ENCODE peak calls at places on chromosomes 6 and 20, in four cellular contexts. P is IMR-90, R is K562, B is A549. I is an unnamed sample.

GRCh38 chr6:90660971-90661370 is 74.1 kb upstream of the MAP3K7 start:
- DNase-seq in P (no peak), R (no peak), B (no peak), I (no peak)

GRCh38 chr6:17472653-17473183 is 79.3 kb downstream of the CAP2 start:
- DNase-seq in P (peak), R (no peak), B (no peak), I (no peak)

GRCh38 chr20:4585104-4585753 is 136.5 kb upstream of the PRND start:
- DNase-seq in P (peak), R (no peak), B (no peak), I (no peak)

GRCh38 chr20:47146703-47147102 is 209.8 kb downstream of the ZMYND8 start:
- DNase-seq in P (peak), R (no peak), B (no peak), I (peak)

GRCh38 chr6:56168601-56169000 is 78.8 kb downstream of the COL21A1 start:
- DNase-seq in P (no peak), R (no peak), B (no peak), I (no peak)

GRCh38 chr20:25100914-25101313 is 19.0 kb upstream of the VSX1 start:
- DNase-seq in P (no peak), R (no peak), B (no peak), I (no peak)

GRCh38 chr6:150606258-150607043 is 6.8 kb downstream of the PLEKHG1 start:
- DNase-seq in P (no peak), R (no peak), B (no peak), I (no peak)

GRCh38 chr20:57061058-57061900 is 205.2 kb downstream of the BMP7 start:
- DNase-seq in P (no peak), R (peak), B (peak), I (no peak)

GRCh38 chr6:112485813-112486212 is 138.7 kb downstream of the RFPL4B start:
- DNase-seq in P (no peak), R (no peak), B (no peak), I (no peak)

GRCh38 chr6:120774275-120774674 is 560.0 kb downstream of the TBC1D32 start:
- DNase-seq in P (no peak), R (no peak), B (no peak), I (no peak)

GRCh38 chr6:21281366-21281765 is 312.2 kb upstream of the SOX4 start:
- DNase-seq in P (no peak), R (no peak), B (no peak), I (no peak)

GRCh38 chr6:127301199-127301700 is 34.6 kb downstream of the RNF146 start:
- DNase-seq in P (peak), R (no peak), B (no peak), I (no peak)

GRCh38 chr20:18694071-18694470 is 106.2 kb downstream of the DTD1 start:
- DNase-seq in P (no peak), R (no peak), B (no peak), I (no peak)

GRCh38 chr6:117168296-117169059 is 96.9 kb upstream of the VGLL2 start:
- DNase-seq in P (no peak), R (no peak), B (no peak), I (no peak)

GRCh38 chr6:166691199-166691598 is 64.1 kb upstream of the RPS6KA2 start:
- DNase-seq in P (peak), R (no peak), B (no peak), I (no peak)

DNA sequence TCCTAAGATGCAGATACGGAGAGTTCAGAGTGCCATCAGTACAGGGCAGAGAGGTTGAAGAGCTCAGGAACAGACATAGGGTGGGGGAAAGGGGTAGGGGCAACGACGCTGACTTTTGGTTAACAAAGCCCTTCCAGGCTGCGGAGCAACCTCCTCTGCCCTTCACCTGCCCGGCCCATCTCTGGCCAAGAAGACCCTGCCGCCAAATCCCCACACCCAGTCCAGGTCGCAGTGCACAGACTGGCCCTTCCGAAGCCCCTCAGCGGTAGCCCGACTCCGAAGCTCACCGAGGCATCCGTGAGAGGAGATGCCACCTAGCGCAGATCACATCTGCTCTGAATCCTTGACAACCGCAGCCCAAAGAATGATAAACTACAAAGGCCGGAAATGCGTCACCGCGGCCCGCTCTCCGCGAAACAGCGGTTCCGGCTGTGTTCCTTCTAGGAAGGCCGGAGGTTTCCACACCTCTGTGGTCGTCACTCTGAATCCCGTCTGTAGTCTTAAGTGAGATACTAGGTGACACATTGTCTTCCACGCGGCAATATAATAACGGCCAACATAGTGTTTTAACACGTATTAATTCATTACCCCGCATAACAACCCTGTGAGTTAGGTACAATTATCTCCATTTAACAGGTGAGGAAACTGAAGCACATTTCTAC is at the start of gene ZSCAN23:
- DNase-seq in P (peak), R (no peak), B (no peak), I (peak)
- TF ChIP-seq POLR2A in P (peak), R (peak), B (no peak), I (peak)

DNA sequence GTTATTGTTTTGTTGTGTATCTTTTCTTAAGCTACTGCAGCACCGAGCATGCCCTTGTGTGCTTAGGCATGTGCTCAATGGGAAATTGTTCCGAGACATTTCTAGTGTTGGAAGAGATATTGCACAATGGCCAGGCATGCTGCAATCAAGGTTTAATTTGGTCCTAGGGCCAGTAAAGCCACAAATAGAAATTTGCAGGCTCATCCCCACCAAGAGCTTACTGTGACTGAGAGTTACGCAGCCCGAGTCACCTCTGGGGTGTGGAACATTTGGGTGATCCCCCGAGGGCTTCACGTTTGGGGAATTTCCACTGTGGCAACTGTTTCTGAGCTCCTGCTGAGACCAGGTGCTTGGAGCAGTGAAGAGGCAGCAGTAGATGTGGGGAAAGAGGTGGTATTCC is 65.8 kb downstream of the ADTRP start:
- DNase-seq in P (peak), R (no peak), B (no peak), I (no peak)
- TF ChIP-seq SMC3 in P (no peak), R (no peak), B (no peak), I (no peak)

GRCh38 chr6:159760602-159761057 is 1.2 kb upstream of the ACAT2 start:
- DNase-seq in P (peak), R (no peak), B (no peak), I (peak)

GRCh38 chr6:159762681-159763293 is 942 bp downstream of the ACAT2 start:
- DNase-seq in P (no peak), R (peak), B (no peak), I (peak)

GRCh38 chr6:159759645-159760044 is 2.2 kb upstream of the ACAT2 start:
- DNase-seq in P (no peak), R (no peak), B (no peak), I (no peak)

GRCh38 chr6:159761135-159761872 is 541 bp upstream of the ACAT2 start:
- DNase-seq in P (no peak), R (peak), B (no peak), I (peak)

DNA sequence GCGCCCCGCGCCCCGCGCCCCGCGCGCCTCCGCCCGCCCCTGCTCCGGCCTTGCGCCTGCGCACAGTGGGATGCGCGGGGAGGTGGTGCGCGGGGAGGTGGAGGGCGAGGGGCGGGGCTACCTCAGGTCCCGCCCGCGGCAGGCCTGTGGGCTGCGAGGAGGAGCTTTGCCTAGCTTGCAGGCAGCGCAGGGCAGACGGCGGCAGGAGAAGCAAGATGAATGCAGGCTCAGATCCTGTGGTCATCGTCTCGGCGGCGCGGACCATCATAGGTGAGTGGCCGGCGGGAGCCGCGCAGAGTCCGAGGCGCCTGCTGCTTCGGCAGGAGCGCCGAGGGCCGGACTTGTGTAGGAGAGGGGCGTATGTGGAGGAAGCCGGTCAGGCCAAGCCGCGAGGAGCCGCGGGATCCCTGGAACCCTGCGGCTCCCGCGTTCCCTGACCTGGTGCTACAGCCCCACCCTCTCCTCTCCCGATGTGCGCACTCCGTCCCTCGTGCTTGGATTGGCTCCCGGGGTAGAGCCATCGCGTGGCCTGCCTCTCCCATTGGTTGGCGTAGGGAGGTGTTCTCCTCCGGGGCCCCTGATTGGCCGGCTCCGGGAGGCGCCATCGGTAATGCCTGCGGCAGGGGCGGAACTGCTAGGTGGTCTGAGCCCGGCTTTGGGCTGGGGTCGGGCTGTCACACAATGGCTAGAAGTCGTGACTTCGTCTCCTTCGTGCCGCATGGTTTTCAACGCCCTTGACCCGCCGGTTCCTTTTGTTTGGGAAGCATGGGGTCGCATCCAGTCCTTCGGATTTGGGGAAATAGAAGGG is at the start of gene ACAT2:
- DNase-seq in P (peak), R (peak), B (peak), I (peak)
- TF ChIP-seq POLR2A in P (peak), R (peak), B (peak), I (peak)

GRCh38 chr20:38827770-38828281 is 22.3 kb downstream of the PPP1R16B start:
- DNase-seq in P (no peak), R (no peak), B (no peak), I (no peak)

GRCh38 chr20:38825571-38825900 is 20.0 kb downstream of the PPP1R16B start:
- DNase-seq in P (no peak), R (no peak), B (no peak), I (no peak)

GRCh38 chr20:38829296-38829875 is 23.9 kb downstream of the PPP1R16B start:
- DNase-seq in P (no peak), R (no peak), B (no peak), I (no peak)

GRCh38 chr20:38828514-38829295 is 23.2 kb downstream of the PPP1R16B start:
- DNase-seq in P (no peak), R (no peak), B (no peak), I (no peak)

GRCh38 chr20:38825901-38826625 is 20.6 kb downstream of the PPP1R16B start:
- DNase-seq in P (peak), R (no peak), B (peak), I (peak)
- TF ChIP-seq SMC3 in P (no peak), R (no peak), B (no peak), I (no peak)

GRCh38 chr20:35617397-35618031 is 1.9 kb downstream of the SPAG4 start:
- DNase-seq in P (peak), R (peak), B (peak), I (peak)

GRCh38 chr20:35618032-35618371 is 2.4 kb downstream of the SPAG4 start:
- DNase-seq in P (no peak), R (no peak), B (no peak), I (no peak)

GRCh38 chr20:35618372-35619131 is 2.9 kb downstream of the SPAG4 start:
- DNase-seq in P (peak), R (no peak), B (peak), I (no peak)

GRCh38 chr20:35620818-35621559 is 5.4 kb downstream of the SPAG4 start:
- DNase-seq in P (no peak), R (no peak), B (no peak), I (no peak)

DNA sequence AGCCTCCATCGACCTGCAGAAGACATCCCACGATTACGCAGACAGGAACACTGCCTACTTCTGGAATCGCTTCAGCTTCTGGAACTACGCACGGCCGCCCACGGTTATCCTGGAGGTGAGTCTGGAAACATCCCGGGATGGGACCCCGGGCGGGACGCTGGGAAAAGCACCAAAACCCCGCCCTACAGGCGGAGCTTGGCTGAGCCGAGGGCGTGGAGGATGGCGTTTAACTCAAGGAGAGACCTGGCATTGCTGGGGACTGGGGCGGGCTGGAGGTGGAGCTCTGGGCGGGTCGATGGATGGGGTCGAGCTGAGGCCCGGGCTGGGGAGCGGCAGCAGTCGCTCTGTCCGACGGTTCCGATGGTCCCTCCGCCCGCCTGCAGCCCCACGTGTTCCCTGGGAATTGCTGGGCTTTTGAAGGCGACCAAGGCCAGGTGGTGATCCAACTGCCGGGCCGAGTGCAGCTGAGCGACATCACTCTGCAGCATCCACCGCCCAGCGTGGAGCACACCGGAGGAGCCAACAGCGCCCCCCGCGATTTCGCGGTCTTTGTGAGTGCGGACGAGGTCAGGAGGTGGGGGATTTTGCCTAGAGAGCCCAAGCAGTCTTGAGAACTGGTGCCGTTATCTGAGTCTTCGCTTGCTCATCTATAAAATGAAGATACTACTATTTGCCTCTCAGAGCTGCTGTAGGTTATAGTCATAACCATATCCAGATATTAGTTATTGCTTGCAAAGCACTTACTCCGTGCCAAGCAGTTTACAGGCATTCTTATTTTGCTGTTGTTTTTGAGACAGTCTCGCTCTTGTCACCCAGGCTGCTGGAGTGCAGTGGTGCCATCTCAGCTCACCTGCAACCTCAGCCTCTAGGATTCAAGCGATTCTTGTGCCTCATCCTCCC is 3.8 kb downstream of the SPAG4 start:
- DNase-seq in P (peak), R (no peak), B (peak), I (peak)
- TF ChIP-seq POLR2A in P (peak), R (no peak), B (peak), I (peak)

GRCh38 chr6:73523434-73524123 is 2.7 kb upstream of the EEF1A1 start:
- DNase-seq in P (peak), R (peak), B (no peak), I (peak)
- TF ChIP-seq SMC3 in P (no peak), R (peak), B (peak), I (no peak)

DNA sequence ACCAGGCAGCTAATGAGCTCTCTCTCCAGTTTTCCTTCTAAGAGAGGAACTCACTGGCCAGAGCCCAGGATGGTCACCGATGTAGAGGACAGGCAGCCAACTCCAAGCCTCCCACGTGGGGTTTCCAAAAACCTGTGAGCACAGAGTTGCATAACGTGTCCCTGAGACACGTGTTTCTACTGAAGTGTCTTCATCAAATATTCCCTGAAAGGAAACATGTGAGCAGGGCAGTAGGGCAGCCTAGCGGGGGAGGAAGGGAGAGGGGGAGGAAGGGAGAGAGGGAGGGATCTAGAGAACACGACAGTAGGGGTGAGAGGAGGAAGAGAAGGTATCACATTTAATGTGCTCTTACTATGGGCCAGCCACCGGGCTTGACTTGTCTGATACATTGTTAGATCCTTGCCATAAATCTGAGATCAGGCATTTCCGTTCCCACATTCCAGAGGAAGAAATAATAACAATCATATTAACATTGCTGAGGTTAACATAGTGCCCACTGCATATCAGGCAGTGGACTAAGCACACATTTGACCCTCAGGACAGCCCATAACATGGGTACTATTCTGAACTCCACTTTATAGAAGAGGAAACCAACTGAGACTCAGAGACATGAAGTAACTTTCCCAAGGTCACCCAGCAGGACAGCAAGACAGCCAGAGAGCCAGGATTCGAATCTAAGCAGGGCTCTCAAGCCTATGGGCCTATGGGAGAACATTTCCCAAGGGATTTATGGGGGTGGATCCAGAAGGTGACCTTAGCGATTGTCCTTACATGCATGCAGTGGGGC is 4.5 kb upstream of the SYS1 start:
- DNase-seq in P (peak), R (no peak), B (no peak), I (peak)
- TF ChIP-seq POLR2A in P (no peak), R (no peak), B (no peak), I (no peak)

DNA sequence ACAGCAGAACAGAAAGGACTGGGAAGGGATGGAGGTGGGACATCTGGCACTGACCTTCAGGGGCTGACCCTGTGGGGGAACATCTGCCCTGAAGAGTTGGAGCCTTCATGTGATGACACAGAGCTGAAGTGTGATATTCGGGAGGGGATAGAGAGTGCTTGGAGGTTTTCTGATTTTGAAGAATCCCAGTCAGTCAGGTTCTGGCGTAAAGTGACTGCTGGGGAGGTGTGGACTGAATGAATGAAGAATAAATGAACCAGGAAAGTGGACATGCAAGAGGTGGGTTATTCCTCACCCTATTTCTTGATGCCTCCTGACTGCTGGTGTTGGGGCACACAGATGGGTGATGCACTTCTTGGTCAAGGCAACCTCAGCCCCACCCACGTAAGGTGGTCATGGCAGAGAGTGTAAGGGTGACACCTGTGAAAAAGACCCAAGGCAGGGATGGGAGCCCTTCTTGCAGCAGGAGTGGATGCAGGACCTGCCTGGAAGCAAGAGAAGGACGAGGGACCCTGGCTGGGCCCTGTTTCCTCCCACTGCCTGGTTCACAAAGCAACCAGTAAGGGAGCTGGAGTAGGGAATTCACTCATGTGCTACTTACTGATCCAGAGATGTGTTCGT is 13.1 kb downstream of the MICA start:
- DNase-seq in P (no peak), R (no peak), B (no peak), I (no peak)
- TF ChIP-seq SMC3 in P (no peak), R (no peak), B (no peak), I (no peak)

DNA sequence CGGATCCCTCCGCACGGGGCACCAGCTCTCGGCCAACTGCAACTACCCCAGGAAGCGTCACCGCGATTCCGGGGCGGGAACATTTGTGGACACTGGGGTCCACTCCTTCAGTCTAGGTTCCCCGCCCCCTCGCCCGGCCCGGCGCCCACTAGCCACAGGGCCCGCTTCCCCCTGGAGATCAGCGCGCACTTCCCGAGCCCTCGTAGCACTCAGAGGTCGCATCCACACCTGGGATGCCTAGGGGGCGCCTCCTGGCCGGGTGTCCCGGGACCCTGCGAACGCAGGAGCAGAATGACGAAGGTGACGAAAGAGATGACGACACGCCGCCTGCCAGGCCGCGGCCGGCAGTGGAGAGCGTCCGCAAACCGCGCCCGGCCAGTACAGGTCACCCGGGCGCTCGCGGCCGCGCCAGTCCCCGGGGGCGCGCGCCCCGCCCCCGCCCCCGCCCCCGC is 309 bp upstream of the AIG1 start:
- DNase-seq in P (peak), R (peak), B (peak), I (peak)
- TF ChIP-seq POLR2A in P (peak), R (peak), B (no peak), I (peak)

GRCh38 chr6:115838763-115839401 is 221.8 kb downstream of the FRK start:
- DNase-seq in P (peak), R (peak), B (peak), I (peak)
- TF ChIP-seq SMC3 in P (no peak), R (no peak), B (no peak), I (no peak)

I was measured in HepG2.